ENCODE peak calls at places on chromosomes 16 and 17, in nine cellular contexts. W, G, I, K, S, Z, X, Q and R are unnamed samples.

GRCh38 chr16:86281435-86281834 is 228.9 kb upstream of the FOXF1 start:
- DNase-seq in W (no peak), G (no peak), I (no peak), K (no peak), S (no peak), Z (no peak), X (no peak), Q (no peak), R (no peak)

GRCh38 chr17:8105957-8106398 is 12.3 kb downstream of the ALOXE3 start:
- DNase-seq in W (no peak), G (no peak), I (no peak), K (no peak), S (no peak), Z (no peak), X (no peak), Q (no peak), R (no peak)

GRCh38 chr16:8628981-8629725 is 7.7 kb downstream of the METTL22 start:
- DNase-seq in W (no peak), G (no peak), I (no peak), K (no peak), S (no peak), Z (no peak), X (no peak), Q (no peak), R (no peak)

GRCh38 chr16:73315645-73316044 is 267.7 kb upstream of the ZFHX3 start:
- DNase-seq in W (no peak), G (no peak), I (no peak), K (no peak), S (no peak), Z (no peak), X (no peak), Q (no peak), R (no peak)

GRCh38 chr17:71440513-71440912 is 680.3 kb upstream of the SOX9 start:
- DNase-seq in W (no peak), G (no peak), I (no peak), K (no peak), S (no peak), Z (no peak), X (no peak), Q (no peak), R (no peak)

GRCh38 chr16:88459366-88460055 is 6.4 kb downstream of the ZFPM1 start:
- DNase-seq in W (no peak), G (no peak), I (no peak), K (no peak), S (no peak), Z (no peak), X (no peak), Q (no peak), R (no peak)

GRCh38 chr16:52404546-52404945 is 142.4 kb downstream of the TOX3 start:
- DNase-seq in W (no peak), G (no peak), I (no peak), K (no peak), S (no peak), Z (no peak), X (no peak), Q (no peak), R (no peak)

GRCh38 chr17:71327376-71328059 is 793.3 kb upstream of the SOX9 start:
- DNase-seq in W (no peak), G (no peak), I (no peak), K (no peak), S (no peak), Z (no peak), X (no peak), Q (no peak), R (no peak)

GRCh38 chr16:27759947-27760844 is 210.3 kb downstream of the KATNIP start:
- DNase-seq in W (no peak), G (no peak), I (no peak), K (no peak), S (no peak), Z (no peak), X (no peak), Q (no peak), R (no peak)

GRCh38 chr16:60064026-60064425 is 1329.9 kb upstream of the GOT2 start:
- DNase-seq in W (no peak), G (no peak), I (no peak), K (no peak), S (no peak), Z (no peak), X (no peak), Q (no peak), R (no peak)

GRCh38 chr17:43545383-43545632 is 832 bp downstream of the ETV4 start:
- DNase-seq in W (no peak), G (no peak), I (no peak), K (no peak), S (peak; percentile 10), Z (no peak), X (no peak), Q (no peak), R (no peak)

GRCh38 chr17:71628306-71628705 is 492.5 kb upstream of the SOX9 start:
- DNase-seq in W (no peak), G (no peak), I (no peak), K (no peak), S (no peak), Z (no peak), X (no peak), Q (no peak), R (no peak)

GRCh38 chr17:63634163-63634562 is 11.9 kb downstream of the MAP3K3 start:
- DNase-seq in W (no peak), G (no peak), I (peak; percentile 28), K (no peak), S (no peak), Z (no peak), X (no peak), Q (no peak), R (no peak)

GRCh38 chr17:32161506-32162365 is 19.4 kb downstream of the RHOT1 start:
- DNase-seq in W (no peak), G (peak; percentile 94), I (no peak), K (no peak), S (no peak), Z (no peak), X (no peak), Q (no peak), R (peak; percentile 25)

GRCh38 chr16:13902677-13903076 is 17.3 kb upstream of the ERCC4 start:
- DNase-seq in W (no peak), G (no peak), I (no peak), K (no peak), S (no peak), Z (no peak), X (no peak), Q (no peak), R (no peak)

GRCh38 chr17:43722921-43723665 is 35.5 kb downstream of the SOST start:
- DNase-seq in W (no peak), G (no peak), I (no peak), K (no peak), S (no peak), Z (no peak), X (no peak), Q (no peak), R (no peak)

GRCh38 chr17:2405247-2405926 is 4.5 kb upstream of the MNT start:
- DNase-seq in W (no peak), G (peak; percentile 71), I (no peak), K (no peak), S (no peak), Z (no peak), X (no peak), Q (no peak), R (no peak)

GRCh38 chr16:30893744-30894539 is at the start of gene BCL7C:
- DNase-seq in W (peak; percentile 92), G (peak; percentile 95), I (peak; percentile 97), K (peak; percentile 69), S (peak; percentile 91), Z (peak; percentile 91), X (peak; percentile 97), Q (peak; percentile 84), R (no peak)

GRCh38 chr16:11666108-11667055 is 1.9 kb upstream of the SNN start:
- DNase-seq in W (no peak), G (no peak), I (no peak), K (no peak), S (no peak), Z (no peak), X (no peak), Q (no peak), R (no peak)

GRCh38 chr17:36641877-36642845 is 40.8 kb downstream of the MRM1 start:
- DNase-seq in W (peak; percentile 46), G (no peak), I (no peak), K (no peak), S (no peak), Z (peak; percentile 70), X (no peak), Q (no peak), R (no peak)

GRCh38 chr17:27157898-27158297 is 136.0 kb upstream of the WSB1 start:
- DNase-seq in W (no peak), G (no peak), I (no peak), K (no peak), S (no peak), Z (no peak), X (no peak), Q (no peak), R (no peak)

GRCh38 chr17:8532021-8532420 is 96.3 kb downstream of the NDEL1 start:
- DNase-seq in W (no peak), G (no peak), I (no peak), K (no peak), S (no peak), Z (no peak), X (no peak), Q (no peak), R (no peak)

GRCh38 chr17:9905078-9905415 is at the start of gene RCVRN:
- DNase-seq in W (no peak), G (no peak), I (no peak), K (no peak), S (no peak), Z (no peak), X (no peak), Q (no peak), R (no peak)

GRCh38 chr16:14345512-14346115 is 274.5 kb downstream of the MRTFB start:
- DNase-seq in W (no peak), G (no peak), I (no peak), K (no peak), S (no peak), Z (no peak), X (no peak), Q (no peak), R (no peak)

GRCh38 chr16:80526418-80527061 is 14.3 kb upstream of the DYNLRB2 start:
- DNase-seq in W (peak; percentile 50), G (peak; percentile 76), I (peak; percentile 64), K (peak; percentile 9), S (peak; percentile 28), Z (peak; percentile 76), X (no peak), Q (no peak), R (no peak)

GRCh38 chr17:47603830-47604229 is 45.9 kb upstream of the KPNB1 start:
- DNase-seq in W (no peak), G (no peak), I (no peak), K (no peak), S (no peak), Z (no peak), X (no peak), Q (no peak), R (no peak)

GRCh38 chr17:48058393-48059124 is 10.4 kb downstream of the NFE2L1 start:
- DNase-seq in W (no peak), G (no peak), I (no peak), K (no peak), S (no peak), Z (no peak), X (no peak), Q (no peak), R (no peak)

GRCh38 chr16:4677994-4678393 is 15.4 kb upstream of the NUDT16L1 start:
- DNase-seq in W (no peak), G (no peak), I (no peak), K (no peak), S (no peak), Z (no peak), X (peak; percentile 40), Q (no peak), R (no peak)

GRCh38 chr16:89564476-89565255 is 4.2 kb downstream of the RPL13 start:
- DNase-seq in W (peak; percentile 58), G (no peak), I (no peak), K (no peak), S (peak; percentile 16), Z (peak; percentile 7), X (no peak), Q (no peak), R (no peak)

GRCh38 chr16:17024514-17024913 is 446.2 kb downstream of the XYLT1 start:
- DNase-seq in W (no peak), G (no peak), I (no peak), K (no peak), S (no peak), Z (no peak), X (no peak), Q (no peak), R (no peak)

GRCh38 chr16:13561276-13561675 is 358.7 kb upstream of the ERCC4 start:
- DNase-seq in W (no peak), G (no peak), I (no peak), K (no peak), S (no peak), Z (no peak), X (no peak), Q (no peak), R (no peak)